ENCODE peak calls at places on chromosome 4, in four cellular contexts. One of them, this sample, is unnamed. For H3K27me3 and H3K4me1, the result is how much of the 10 kb centered on the place peaks cover.

GRCh38 chr4:20259707-20260106 is 8.0 kb downstream of the SLIT2 start:
- DNase-seq in lung: no peak
- DNase-seq in fibroblast of lung: peak
- DNase-seq in ascending aorta: no peak
- DNase-seq in this sample: no peak

GRCh38 chr4:140099993-140100392 is 54.0 kb downstream of the MAML3 start:
- DNase-seq in ascending aorta: peak
- DNase-seq in lung: no peak
- DNase-seq in fibroblast of lung: no peak
- DNase-seq in this sample: peak

GRCh38 chr4:184282895-184283654 is 65.4 kb upstream of the ENPP6 start:
- DNase-seq in ascending aorta: no peak
- DNase-seq in fibroblast of lung: no peak
- DNase-seq in lung: no peak
- DNase-seq in this sample: no peak

GRCh38 chr4:10371869-10372471 is 85.3 kb downstream of the ZNF518B start:
- DNase-seq in ascending aorta: no peak
- DNase-seq in lung: no peak
- DNase-seq in fibroblast of lung: no peak
- DNase-seq in this sample: no peak

GRCh38 chr4:152516156-152516555 is 19.7 kb downstream of the FBXW7 start:
- DNase-seq in fibroblast of lung: peak
- DNase-seq in ascending aorta: no peak
- DNase-seq in lung: no peak
- DNase-seq in this sample: no peak

GRCh38 chr4:142528433-142528832 is 317.7 kb downstream of the INPP4B start:
- DNase-seq in ascending aorta: no peak
- DNase-seq in fibroblast of lung: no peak
- DNase-seq in lung: no peak
- DNase-seq in this sample: no peak

GRCh38 chr4:145545538-145546224 is 64.0 kb downstream of the SMAD1 start:
- DNase-seq in ascending aorta: no peak
- DNase-seq in lung: peak
- DNase-seq in fibroblast of lung: peak
- DNase-seq in this sample: no peak

GRCh38 chr4:69092190-69092589 is 4.1 kb upstream of the UGT2B7 start:
- DNase-seq in ascending aorta: no peak
- DNase-seq in lung: no peak
- DNase-seq in fibroblast of lung: peak
- DNase-seq in this sample: no peak

GRCh38 chr4:48718818-48719465 is 61.1 kb downstream of the FRYL start:
- DNase-seq in ascending aorta: no peak
- DNase-seq in lung: no peak
- DNase-seq in fibroblast of lung: no peak
- DNase-seq in this sample: no peak

GRCh38 chr4:121998024-121998423 is 46.2 kb upstream of the TRPC3 start:
- DNase-seq in ascending aorta: no peak
- DNase-seq in fibroblast of lung: no peak
- DNase-seq in lung: no peak
- DNase-seq in this sample: no peak

GRCh38 chr4:26573389-26573794 is 10.5 kb upstream of the TBC1D19 start:
- DNase-seq in lung: no peak
- DNase-seq in ascending aorta: no peak
- DNase-seq in fibroblast of lung: peak
- DNase-seq in this sample: no peak

GRCh38 chr4:189131131-189131530 is 809.5 kb upstream of the FRG1 start:
- DNase-seq in fibroblast of lung: no peak
- DNase-seq in ascending aorta: no peak
- DNase-seq in lung: no peak
- DNase-seq in this sample: no peak

GRCh38 chr4:66991521-66991920 is 553.8 kb downstream of the CENPC start:
- DNase-seq in lung: no peak
- DNase-seq in fibroblast of lung: no peak
- DNase-seq in ascending aorta: no peak
- DNase-seq in this sample: no peak

GRCh38 chr4:168540865-168541607 is 44.2 kb downstream of the PALLD start:
- DNase-seq in lung: no peak
- DNase-seq in ascending aorta: no peak
- DNase-seq in fibroblast of lung: peak
- DNase-seq in this sample: no peak

GRCh38 chr4:169268951-169269781 is 1.6 kb downstream of the SH3RF1 start:
- DNase-seq in lung: no peak
- DNase-seq in ascending aorta: peak
- DNase-seq in fibroblast of lung: peak
- DNase-seq in this sample: no peak

GRCh38 chr4:47933798-47934197 is 19.4 kb upstream of the NFXL1 start:
- DNase-seq in lung: no peak
- DNase-seq in fibroblast of lung: peak
- DNase-seq in ascending aorta: no peak
- DNase-seq in this sample: no peak

GRCh38 chr4:89551191-89551590 is 243.6 kb upstream of the GPRIN3 start:
- DNase-seq in ascending aorta: no peak
- DNase-seq in lung: no peak
- DNase-seq in fibroblast of lung: no peak
- DNase-seq in this sample: no peak

GRCh38 chr4:155807021-155807420 is 48.2 kb downstream of the GUCY1B1 start:
- DNase-seq in fibroblast of lung: peak
- DNase-seq in ascending aorta: no peak
- DNase-seq in lung: no peak
- DNase-seq in this sample: no peak

GRCh38 chr4:109921384-109921808 is 8.7 kb downstream of the EGF start:
- DNase-seq in fibroblast of lung: peak
- DNase-seq in lung: no peak
- DNase-seq in ascending aorta: no peak
- DNase-seq in this sample: no peak

GRCh38 chr4:138406881-138407280 is 164.7 kb upstream of the SLC7A11 start:
- DNase-seq in lung: no peak
- DNase-seq in ascending aorta: no peak
- DNase-seq in fibroblast of lung: peak
- DNase-seq in this sample: no peak

GRCh38 chr4:20194079-20195013 is 57.4 kb upstream of the SLIT2 start:
- DNase-seq in ascending aorta: no peak
- DNase-seq in fibroblast of lung: peak
- DNase-seq in lung: no peak
- DNase-seq in this sample: no peak

GRCh38 chr4:23932935-23933334 is 43.1 kb upstream of the PPARGC1A start:
- DNase-seq in ascending aorta: no peak
- DNase-seq in lung: no peak
- DNase-seq in fibroblast of lung: peak
- DNase-seq in this sample: no peak

GRCh38 chr4:110680217-110680616 is 57.3 kb upstream of the PITX2 start:
- DNase-seq in ascending aorta: no peak
- DNase-seq in lung: no peak
- DNase-seq in fibroblast of lung: no peak
- DNase-seq in this sample: no peak

GRCh38 chr4:46389301-46389761 is 597 bp downstream of the GABRA2 start:
- DNase-seq in ascending aorta: no peak
- DNase-seq in lung: no peak
- DNase-seq in fibroblast of lung: no peak
- DNase-seq in this sample: no peak

GRCh38 chr4:22762548-22762947 is 69.8 kb downstream of the GBA3 start:
- DNase-seq in fibroblast of lung: no peak
- DNase-seq in ascending aorta: no peak
- DNase-seq in lung: no peak
- DNase-seq in this sample: no peak
- H3K27me3 ChIP-seq in fibroblast of lung: under half
- H3K27me3 ChIP-seq in ascending aorta: under half
- H3K27me3 ChIP-seq in lung: under half
- H3K27me3 ChIP-seq in this sample: under half

GRCh38 chr4:65242156-65242846 is 428.0 kb downstream of the EPHA5 start:
- DNase-seq in ascending aorta: no peak
- DNase-seq in lung: no peak
- DNase-seq in fibroblast of lung: no peak
- DNase-seq in this sample: no peak
- H3K4me3 ChIP-seq in ascending aorta: no peak
- H3K4me3 ChIP-seq in lung: no peak
- H3K4me3 ChIP-seq in fibroblast of lung: no peak
- H3K4me3 ChIP-seq in this sample: no peak

GRCh38 chr4:76430519-76431388 is 4.3 kb upstream of the SHROOM3 start:
- DNase-seq in ascending aorta: no peak
- DNase-seq in fibroblast of lung: peak
- DNase-seq in lung: no peak
- DNase-seq in this sample: no peak
- H3K4me1 ChIP-seq in ascending aorta: under half
- H3K4me1 ChIP-seq in fibroblast of lung: under half
- H3K4me1 ChIP-seq in lung: under half
- H3K4me1 ChIP-seq in this sample: under half

GRCh38 chr4:8698341-8699062 is 105.9 kb downstream of the CPZ start:
- DNase-seq in ascending aorta: no peak
- DNase-seq in lung: no peak
- DNase-seq in fibroblast of lung: no peak
- DNase-seq in this sample: no peak

GRCh38 chr4:8697826-8698225 is 105.3 kb downstream of the CPZ start:
- DNase-seq in fibroblast of lung: no peak
- DNase-seq in lung: no peak
- DNase-seq in ascending aorta: no peak
- DNase-seq in this sample: no peak

GRCh38 chr4:8699479-8700145 is 107.0 kb downstream of the CPZ start:
- DNase-seq in ascending aorta: no peak
- DNase-seq in fibroblast of lung: no peak
- DNase-seq in lung: no peak
- DNase-seq in this sample: no peak

GRCh38 chr4:8700576-8700975 is 108.0 kb downstream of the CPZ start:
- DNase-seq in ascending aorta: no peak
- DNase-seq in lung: no peak
- DNase-seq in fibroblast of lung: no peak
- DNase-seq in this sample: no peak

GRCh38 chr4:8699063-8699385 is 106.5 kb downstream of the CPZ start:
- DNase-seq in lung: no peak
- DNase-seq in fibroblast of lung: no peak
- DNase-seq in ascending aorta: no peak
- DNase-seq in this sample: no peak
- H3K27me3 ChIP-seq in lung: under half
- H3K27me3 ChIP-seq in fibroblast of lung: under half
- H3K27me3 ChIP-seq in ascending aorta: under half
- H3K27me3 ChIP-seq in this sample: under half

DNA sequence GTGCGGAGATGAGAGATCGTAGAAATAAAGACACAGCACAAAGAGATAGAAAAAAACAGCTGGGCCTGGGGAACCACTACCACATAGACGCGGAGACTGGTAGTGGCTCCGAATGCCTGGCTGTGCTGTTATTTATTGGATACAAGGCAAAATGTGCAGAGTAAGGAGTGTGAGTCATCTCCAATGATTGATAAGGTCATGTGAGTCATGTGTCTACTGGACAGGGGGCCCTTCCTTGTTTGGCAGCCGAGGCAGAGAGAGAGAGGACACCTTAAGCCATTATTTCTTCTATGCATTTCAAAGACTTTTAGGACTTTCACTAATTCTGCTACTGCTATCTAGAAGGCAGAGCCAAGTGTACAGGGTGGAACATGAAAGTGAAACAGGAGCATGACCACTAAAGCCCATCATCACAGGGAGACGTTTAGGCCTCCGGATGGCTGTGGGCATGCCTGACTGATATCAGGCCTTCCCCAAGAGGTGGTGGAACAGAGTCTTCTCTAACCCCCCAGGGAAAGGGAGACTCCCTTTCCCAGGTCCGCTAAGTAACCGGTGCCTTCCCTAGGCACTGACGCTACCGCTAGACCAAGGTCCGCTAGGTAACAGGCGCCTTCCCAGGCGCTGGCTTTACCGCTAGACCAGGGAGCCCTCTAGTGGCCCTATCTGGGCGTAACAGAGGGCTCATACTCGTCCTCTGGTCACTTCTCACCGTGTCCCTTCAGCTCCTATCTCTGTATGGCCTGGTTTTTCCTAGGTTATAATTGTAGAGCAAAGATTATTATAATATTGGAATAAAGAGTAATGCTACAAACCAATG is 921.5 kb upstream of the PCDH10 start:
- DNase-seq in ascending aorta: no peak
- DNase-seq in fibroblast of lung: peak
- DNase-seq in lung: peak
- DNase-seq in this sample: no peak
- H3K4me3 ChIP-seq in ascending aorta: no peak
- H3K4me3 ChIP-seq in fibroblast of lung: peak
- H3K4me3 ChIP-seq in lung: no peak
- H3K4me3 ChIP-seq in this sample: no peak

GRCh38 chr4:2789801-2790582 is 2.9 kb upstream of the SH3BP2 start:
- DNase-seq in fibroblast of lung: no peak
- DNase-seq in ascending aorta: no peak
- DNase-seq in lung: no peak
- DNase-seq in this sample: no peak
- H3K4me1 ChIP-seq in fibroblast of lung: under half
- H3K4me1 ChIP-seq in ascending aorta: under half
- H3K4me1 ChIP-seq in lung: under half
- H3K4me1 ChIP-seq in this sample: half or more

GRCh38 chr4:104912518-104912917 is 234.2 kb upstream of the TET2 start:
- DNase-seq in fibroblast of lung: no peak
- DNase-seq in lung: no peak
- DNase-seq in ascending aorta: no peak
- DNase-seq in this sample: no peak

GRCh38 chr4:104907991-104908390 is 238.7 kb upstream of the TET2 start:
- DNase-seq in ascending aorta: no peak
- DNase-seq in fibroblast of lung: no peak
- DNase-seq in lung: no peak
- DNase-seq in this sample: no peak

GRCh38 chr4:104906274-104906673 is 240.4 kb upstream of the TET2 start:
- DNase-seq in fibroblast of lung: no peak
- DNase-seq in ascending aorta: no peak
- DNase-seq in lung: no peak
- DNase-seq in this sample: no peak

GRCh38 chr4:104907074-104907649 is 239.5 kb upstream of the TET2 start:
- DNase-seq in ascending aorta: no peak
- DNase-seq in lung: no peak
- DNase-seq in fibroblast of lung: no peak
- DNase-seq in this sample: no peak

GRCh38 chr4:104909376-104909775 is 237.3 kb upstream of the TET2 start:
- DNase-seq in ascending aorta: no peak
- DNase-seq in fibroblast of lung: no peak
- DNase-seq in lung: no peak
- DNase-seq in this sample: no peak
- H3K27me3 ChIP-seq in ascending aorta: under half
- H3K27me3 ChIP-seq in fibroblast of lung: under half
- H3K27me3 ChIP-seq in lung: under half
- H3K27me3 ChIP-seq in this sample: under half

GRCh38 chr4:54066718-54067129 is 2.3 kb upstream of the CHIC2 start:
- DNase-seq in lung: no peak
- DNase-seq in fibroblast of lung: no peak
- DNase-seq in ascending aorta: no peak
- DNase-seq in this sample: no peak
- H3K4me3 ChIP-seq in lung: no peak
- H3K4me3 ChIP-seq in fibroblast of lung: no peak
- H3K4me3 ChIP-seq in ascending aorta: no peak
- H3K4me3 ChIP-seq in this sample: no peak

GRCh38 chr4:38665846-38666490 is 2.0 kb downstream of the KLF3 start:
- DNase-seq in fibroblast of lung: no peak
- DNase-seq in lung: no peak
- DNase-seq in ascending aorta: no peak
- DNase-seq in this sample: no peak

GRCh38 chr4:38663021-38663800 is 788 bp upstream of the KLF3 start:
- DNase-seq in fibroblast of lung: peak
- DNase-seq in ascending aorta: no peak
- DNase-seq in lung: no peak
- DNase-seq in this sample: no peak

GRCh38 chr4:38667005-38667771 is 3.2 kb downstream of the KLF3 start:
- DNase-seq in ascending aorta: peak
- DNase-seq in lung: peak
- DNase-seq in fibroblast of lung: peak
- DNase-seq in this sample: peak

GRCh38 chr4:38663801-38664703 is at the start of gene KLF3:
- DNase-seq in ascending aorta: peak
- DNase-seq in lung: peak
- DNase-seq in fibroblast of lung: peak
- DNase-seq in this sample: peak

GRCh38 chr4:38664704-38665401 is 854 bp downstream of the KLF3 start:
- DNase-seq in ascending aorta: peak
- DNase-seq in fibroblast of lung: peak
- DNase-seq in lung: peak
- DNase-seq in this sample: peak
- H3K4me1 ChIP-seq in ascending aorta: under half
- H3K4me1 ChIP-seq in fibroblast of lung: under half
- H3K4me1 ChIP-seq in lung: under half
- H3K4me1 ChIP-seq in this sample: under half